ENCODE peak calls at places on chromosomes 6 and 20, in nine cellular contexts. G is neuronal stem cell; B is GM23248; N is CD8-positive, alpha-beta memory T cell; C is H1; L is body of pancreas; M is PC-3; X is tibial artery; P is A549. E is an unnamed sample. For H3K4me1, the result is how much of the 10 kb centered on the place peaks cover.

GRCh38 chr20:10649817-10650200 is 24.0 kb downstream of the JAG1 start:
- DNase-seq in G (no peak), B (no peak), N (no peak), C (no peak), L (no peak), M (no peak), X (no peak), P (no peak), E (no peak)

GRCh38 chr6:146526192-146526591 is 17.4 kb upstream of the RAB32 start:
- DNase-seq in G (no peak), B (peak), N (no peak), C (no peak), L (no peak), M (no peak), X (no peak), P (no peak), E (no peak)

GRCh38 chr6:79949235-79949634 is 1.9 kb upstream of the ELOVL4 start:
- DNase-seq in G (peak), B (peak), N (peak), C (no peak), L (peak), M (peak), X (no peak), P (peak), E (peak)

GRCh38 chr20:11468880-11469279 is 448.8 kb upstream of the BTBD3 start:
- DNase-seq in G (no peak), B (no peak), N (no peak), C (no peak), L (no peak), M (no peak), X (no peak), P (no peak), E (no peak)

GRCh38 chr20:13102689-13103088 is 93.9 kb downstream of the SPTLC3 start:
- DNase-seq in G (no peak), B (no peak), N (no peak), C (no peak), L (no peak), M (no peak), X (no peak), P (no peak), E (no peak)

GRCh38 chr6:142297996-142298753 is 3.6 kb upstream of the ADGRG6 start:
- DNase-seq in G (no peak), B (peak), N (no peak), C (no peak), L (no peak), M (peak), X (no peak), P (no peak), E (no peak)

GRCh38 chr6:130697661-130698535 is 129.3 kb upstream of the SMLR1 start:
- DNase-seq in G (peak), B (peak), N (peak), C (no peak), L (no peak), M (peak), X (no peak), P (peak), E (no peak)

GRCh38 chr20:21396921-21397340 is 395 bp downstream of the NKX2-4 start:
- DNase-seq in G (no peak), B (peak), N (no peak), C (no peak), L (no peak), M (no peak), X (no peak), P (no peak), E (no peak)

GRCh38 chr20:24158271-24158670 is 169.7 kb upstream of the GGTLC1 start:
- DNase-seq in G (no peak), B (no peak), N (no peak), C (no peak), L (no peak), M (no peak), X (no peak), P (no peak), E (no peak)

GRCh38 chr20:19688031-19688806 is 69.8 kb upstream of the RIN2 start:
- DNase-seq in G (no peak), B (peak), N (no peak), C (peak), L (peak), M (peak), X (peak), P (peak), E (no peak)

GRCh38 chr6:3414704-3415453 is 42.0 kb downstream of the SLC22A23 start:
- DNase-seq in G (no peak), B (no peak), N (no peak), C (no peak), L (no peak), M (peak), X (no peak), P (no peak), E (no peak)

GRCh38 chr6:35722121-35722761 is 14.6 kb upstream of the ARMC12 start:
- DNase-seq in G (no peak), B (no peak), N (no peak), C (no peak), L (peak), M (no peak), X (peak), P (no peak), E (no peak)

GRCh38 chr6:111987295-111987694 is 66.6 kb upstream of the CCN6 start:
- DNase-seq in G (no peak), B (no peak), N (no peak), C (no peak), L (no peak), M (no peak), X (no peak), P (no peak), E (no peak)

GRCh38 chr20:19205999-19206398 is 6.4 kb upstream of the SLC24A3 start:
- DNase-seq in G (peak), B (peak), N (peak), C (no peak), L (peak), M (peak), X (peak), P (peak), E (no peak)

GRCh38 chr20:50376888-50377459 is 133.2 kb upstream of the PTPN1 start:
- DNase-seq in G (no peak), B (no peak), N (peak), C (no peak), L (no peak), M (peak), X (no peak), P (no peak), E (no peak)

GRCh38 chr6:4644962-4645361 is 131.2 kb upstream of the CDYL start:
- DNase-seq in G (no peak), B (no peak), N (no peak), C (no peak), L (no peak), M (no peak), X (no peak), P (no peak), E (no peak)

GRCh38 chr6:36340671-36341454 is 4.2 kb upstream of the BNIP5 start:
- DNase-seq in G (peak), B (peak), N (peak), C (no peak), L (peak), M (peak), X (peak), P (peak), E (no peak)

GRCh38 chr6:15303162-15303919 is 57.5 kb downstream of the JARID2 start:
- DNase-seq in G (no peak), B (no peak), N (no peak), C (no peak), L (no peak), M (no peak), X (no peak), P (no peak), E (no peak)

GRCh38 chr6:15303920-15304291 is 58.0 kb downstream of the JARID2 start:
- DNase-seq in G (no peak), B (no peak), N (no peak), C (no peak), L (no peak), M (no peak), X (no peak), P (no peak), E (no peak)

GRCh38 chr6:15304337-15305078 is 58.6 kb downstream of the JARID2 start:
- DNase-seq in G (no peak), B (no peak), N (no peak), C (no peak), L (no peak), M (no peak), X (no peak), P (no peak), E (no peak)

GRCh38 chr6:15305909-15306308 is 60.0 kb downstream of the JARID2 start:
- DNase-seq in G (no peak), B (peak), N (no peak), C (no peak), L (no peak), M (no peak), X (no peak), P (no peak), E (no peak)

DNA sequence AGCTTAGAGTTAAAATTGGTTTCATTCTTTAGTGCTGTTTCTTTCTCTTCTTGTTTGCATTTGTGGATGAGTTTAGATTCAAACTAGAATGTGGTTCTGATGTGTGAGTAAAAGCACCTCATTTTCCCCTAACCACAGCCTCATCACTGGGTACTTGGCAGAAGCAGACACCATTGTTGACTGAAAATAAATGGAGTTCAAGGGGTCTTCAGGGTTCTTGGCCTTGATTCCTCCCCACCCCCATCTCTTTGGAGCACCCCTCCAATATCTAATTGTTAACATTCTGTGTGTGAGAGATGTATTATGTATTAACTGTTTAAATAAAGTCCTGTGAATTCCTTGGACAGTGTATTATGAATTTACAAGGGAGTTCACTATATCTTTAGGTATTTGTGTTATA is 59.6 kb downstream of the JARID2 start:
- DNase-seq in G (no peak), B (no peak), N (no peak), C (no peak), L (no peak), M (no peak), X (no peak), P (no peak), E (no peak)
- H3K4me1 ChIP-seq in G (half or more), B (half or more), N (half or more), C (under half), L (under half), M (under half), X (under half), P (under half), E (under half)

DNA sequence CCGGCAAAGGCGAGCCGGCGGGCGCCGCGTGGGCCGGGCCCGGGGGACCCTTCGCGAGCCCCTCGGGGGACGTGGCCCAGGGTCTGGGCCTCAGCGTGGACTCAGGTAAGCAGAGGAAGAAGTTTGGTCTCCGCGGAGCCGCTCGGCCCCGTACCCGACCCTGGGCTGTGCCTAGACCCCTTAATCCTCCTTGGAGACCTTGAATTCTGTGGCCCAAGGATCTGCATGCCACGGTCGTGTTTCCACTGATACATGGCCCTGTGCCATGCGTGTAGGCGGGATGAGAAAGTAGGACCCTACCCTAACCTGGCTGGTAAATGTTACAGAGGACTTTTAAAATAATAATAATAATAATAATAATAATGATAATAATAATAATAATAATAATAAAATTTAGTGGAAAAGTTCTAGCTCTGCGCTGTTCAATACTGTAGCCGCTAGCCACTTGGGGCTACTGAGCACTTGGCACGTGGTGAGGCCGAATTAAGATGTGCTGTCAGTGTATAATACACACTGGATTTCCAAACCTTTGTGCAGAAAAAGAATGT is 5.7 kb downstream of the VGLL2 start:
- DNase-seq in G (no peak), B (no peak), N (no peak), C (no peak), L (no peak), M (no peak), X (no peak), P (no peak), E (no peak)
- H3K4me3 ChIP-seq in G (no peak), B (no peak), N (no peak), C (peak), L (no peak), M (no peak), X (peak), P (peak), E (peak)

GRCh38 chr20:51531712-51532456 is 10.6 kb downstream of the NFATC2 start:
- DNase-seq in G (no peak), B (no peak), N (no peak), C (no peak), L (no peak), M (no peak), X (no peak), P (no peak), E (no peak)

GRCh38 chr20:51528263-51529026 is 14.1 kb downstream of the NFATC2 start:
- DNase-seq in G (no peak), B (no peak), N (peak), C (no peak), L (no peak), M (no peak), X (no peak), P (no peak), E (no peak)

GRCh38 chr20:51529027-51529749 is 13.3 kb downstream of the NFATC2 start:
- DNase-seq in G (no peak), B (peak), N (peak), C (no peak), L (no peak), M (no peak), X (no peak), P (no peak), E (no peak)

GRCh38 chr20:51531141-51531710 is 11.3 kb downstream of the NFATC2 start:
- DNase-seq in G (no peak), B (peak), N (peak), C (no peak), L (no peak), M (peak), X (no peak), P (peak), E (no peak)

DNA sequence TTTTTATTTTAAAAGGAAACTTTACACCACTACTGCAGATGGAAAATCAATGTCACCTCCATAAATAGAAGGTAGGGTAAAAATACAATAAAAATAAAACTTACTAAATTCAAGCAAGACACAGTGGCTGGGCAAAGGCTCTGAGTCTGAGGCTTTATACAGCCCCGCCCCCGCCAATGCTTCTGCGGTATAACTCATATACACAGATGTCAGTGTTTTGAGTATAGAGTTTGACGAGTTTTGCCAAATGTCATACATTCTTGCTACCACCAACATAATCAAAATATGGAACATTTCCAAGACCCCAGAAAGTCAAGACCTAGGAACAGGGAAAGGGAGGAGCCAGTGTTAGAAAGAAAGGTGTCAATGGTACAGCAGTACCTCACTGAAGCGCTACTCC is 12.8 kb downstream of the NFATC2 start:
- DNase-seq in G (no peak), B (no peak), N (peak), C (no peak), L (no peak), M (no peak), X (no peak), P (no peak), E (no peak)
- H3K4me1 ChIP-seq in G (under half), B (under half), N (half or more), C (under half), L (under half), M (under half), X (under half), P (under half), E (under half)

GRCh38 chr6:106103728-106104109 is 17.6 kb downstream of the PRDM1 start:
- DNase-seq in G (no peak), B (no peak), N (peak), C (no peak), L (no peak), M (peak), X (no peak), P (no peak), E (no peak)

GRCh38 chr6:106102967-106103727 is 17.0 kb downstream of the PRDM1 start:
- DNase-seq in G (no peak), B (no peak), N (no peak), C (no peak), L (no peak), M (no peak), X (no peak), P (no peak), E (no peak)

GRCh38 chr6:106102034-106102433 is 15.9 kb downstream of the PRDM1 start:
- DNase-seq in G (no peak), B (no peak), N (no peak), C (no peak), L (no peak), M (no peak), X (no peak), P (no peak), E (no peak)

GRCh38 chr6:106100755-106101154 is 14.6 kb downstream of the PRDM1 start:
- DNase-seq in G (no peak), B (no peak), N (no peak), C (no peak), L (no peak), M (no peak), X (no peak), P (no peak), E (no peak)

GRCh38 chr6:106101466-106101865 is 15.3 kb downstream of the PRDM1 start:
- DNase-seq in G (no peak), B (no peak), N (no peak), C (no peak), L (no peak), M (peak), X (no peak), P (no peak), E (no peak)
- H3K4me3 ChIP-seq in G (no peak), B (no peak), N (peak), C (no peak), L (no peak), M (no peak), X (no peak), P (no peak), E (no peak)

DNA sequence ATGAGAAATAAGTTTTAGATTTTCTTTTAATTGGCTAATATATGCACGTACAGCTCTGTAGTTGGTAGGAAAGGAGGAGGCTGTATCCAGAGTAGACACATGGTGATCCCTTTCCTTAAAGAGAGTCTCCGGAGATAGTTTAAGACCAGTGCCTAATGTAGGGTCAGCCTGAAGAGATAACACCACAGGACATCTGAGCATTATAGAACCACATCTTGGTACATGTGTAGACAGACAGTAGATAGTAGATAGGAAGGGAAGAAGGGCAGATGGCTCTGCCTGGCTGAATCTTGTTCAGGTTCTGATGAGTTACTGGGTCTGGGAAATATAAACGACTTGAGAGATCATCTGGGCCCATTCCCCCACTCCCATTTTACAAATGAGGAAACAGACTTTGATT is 18.5 kb downstream of the CHMP4B start:
- DNase-seq in G (no peak), B (no peak), N (no peak), C (no peak), L (no peak), M (no peak), X (no peak), P (no peak), E (no peak)
- H3K4me1 ChIP-seq in G (under half), B (under half), N (under half), C (under half), L (half or more), M (under half), X (half or more), P (under half), E (under half)

GRCh38 chr6:135243871-135244796 is 63.0 kb downstream of the MYB start:
- DNase-seq in G (no peak), B (no peak), N (no peak), C (no peak), L (no peak), M (peak), X (no peak), P (no peak), E (no peak)
- H3K4me3 ChIP-seq in G (no peak), B (no peak), N (no peak), C (no peak), L (no peak), M (peak), X (no peak), P (no peak), E (no peak)